ENCODE peak calls at places on chromosomes 3 and 15, in seven cellular contexts. Z is endothelial cell; I is AG04450; B is naive thymus-derived CD8-positive, alpha-beta T cell; L is A549; O is mesenchymal stem cell; X is transverse colon. F is an unnamed sample.

GRCh38 chr3:126957776-126958637 is 24.9 kb upstream of the PLXNA1 start:
- DNase-seq in Z (no peak), I (no peak), B (no peak), L (no peak), O (no peak), X (no peak), F (no peak)

GRCh38 chr15:65942436-65942835 is 73.1 kb downstream of the RAB11A start:
- DNase-seq in Z (no peak), I (no peak), B (no peak), L (no peak), O (no peak), X (no peak), F (no peak)

GRCh38 chr3:52043750-52044149 is 12.6 kb downstream of the DUSP7 start:
- DNase-seq in Z (no peak), I (no peak), B (no peak), L (no peak), O (no peak), X (no peak), F (no peak)

GRCh38 chr3:195441051-195441450 is 1.8 kb downstream of the ACAP2 start:
- DNase-seq in Z (no peak), I (no peak), B (no peak), L (no peak), O (no peak), X (no peak), F (no peak)

GRCh38 chr3:141077631-141078030 is 26.5 kb downstream of the SPSB4 start:
- DNase-seq in Z (no peak), I (no peak), B (no peak), L (no peak), O (no peak), X (no peak), F (no peak)

GRCh38 chr3:50651875-50652529 is 22.7 kb upstream of the DOCK3 start:
- DNase-seq in Z (no peak), I (no peak), B (no peak), L (no peak), O (no peak), X (no peak), F (no peak)

GRCh38 chr3:36596411-36596810 is 167.9 kb downstream of the DCLK3 start:
- DNase-seq in Z (no peak), I (no peak), B (no peak), L (no peak), O (no peak), X (no peak), F (peak)

GRCh38 chr3:8450618-8451017 is 51.0 kb upstream of the LMCD1 start:
- DNase-seq in Z (no peak), I (no peak), B (no peak), L (no peak), O (no peak), X (no peak), F (no peak)

GRCh38 chr3:51306093-51306492 is 79.0 kb upstream of the MANF start:
- DNase-seq in Z (no peak), I (no peak), B (no peak), L (no peak), O (no peak), X (no peak), F (no peak)

GRCh38 chr3:122948398-122948797 is 79.2 kb downstream of the SEMA5B start:
- DNase-seq in Z (no peak), I (no peak), B (no peak), L (no peak), O (no peak), X (no peak), F (no peak)

GRCh38 chr3:183884097-183884436 is 613 bp downstream of the PARL start:
- DNase-seq in Z (no peak), I (no peak), B (no peak), L (no peak), O (no peak), X (no peak), F (no peak)

GRCh38 chr3:123536153-123536895 is 48.5 kb downstream of the HACD2 start:
- DNase-seq in Z (no peak), I (no peak), B (no peak), L (no peak), O (no peak), X (no peak), F (no peak)

GRCh38 chr3:36488077-36488789 is 107.9 kb downstream of the STAC start:
- DNase-seq in Z (no peak), I (no peak), B (no peak), L (no peak), O (no peak), X (no peak), F (peak)

GRCh38 chr15:95875141-95875643 is 455.3 kb upstream of the NR2F2 start:
- DNase-seq in Z (no peak), I (no peak), B (peak), L (no peak), O (no peak), X (no peak), F (peak)

GRCh38 chr3:66075281-66075680 is 36.6 kb upstream of the MAGI1 start:
- DNase-seq in Z (no peak), I (peak), B (no peak), L (no peak), O (no peak), X (no peak), F (no peak)

GRCh38 chr3:133038089-133038730 is at the start of gene TMEM108:
- DNase-seq in Z (peak), I (peak), B (no peak), L (peak), O (peak), X (peak), F (no peak)

GRCh38 chr15:78303729-78304486 is 4.5 kb upstream of the SKIC8 start:
- DNase-seq in Z (no peak), I (no peak), B (no peak), L (no peak), O (no peak), X (no peak), F (no peak)

GRCh38 chr3:185120126-185120525 is 32.7 kb downstream of the C3orf70 start:
- DNase-seq in Z (no peak), I (no peak), B (no peak), L (no peak), O (no peak), X (no peak), F (no peak)

GRCh38 chr3:181782306-181782924 is 70.7 kb downstream of the SOX2 start:
- DNase-seq in Z (no peak), I (no peak), B (no peak), L (peak), O (peak), X (no peak), F (no peak)

GRCh38 chr15:80823995-80824394 is 44.8 kb downstream of the CEMIP start:
- DNase-seq in Z (no peak), I (no peak), B (no peak), L (no peak), O (no peak), X (no peak), F (no peak)

GRCh38 chr3:69504232-69504631 is 118.3 kb upstream of the FRMD4B start:
- DNase-seq in Z (no peak), I (no peak), B (no peak), L (no peak), O (no peak), X (no peak), F (no peak)

GRCh38 chr3:18988619-18989229 is 159.6 kb upstream of the KCNH8 start:
- DNase-seq in Z (peak), I (no peak), B (no peak), L (peak), O (peak), X (no peak), F (no peak)

GRCh38 chr15:70091649-70092461 is 5.9 kb downstream of the TLE3 start:
- DNase-seq in Z (no peak), I (no peak), B (no peak), L (no peak), O (peak), X (peak), F (peak)

GRCh38 chr3:178140491-178140890 is 395.7 kb upstream of the KCNMB2 start:
- DNase-seq in Z (no peak), I (peak), B (no peak), L (no peak), O (peak), X (no peak), F (no peak)

GRCh38 chr15:41660235-41661077 is at the start of gene MGA:
- DNase-seq in Z (peak), I (peak), B (peak), L (peak), O (peak), X (peak), F (peak)

GRCh38 chr15:39181348-39181747 is 399.5 kb upstream of the THBS1 start:
- DNase-seq in Z (no peak), I (no peak), B (no peak), L (no peak), O (no peak), X (no peak), F (no peak)

GRCh38 chr3:63207066-63207590 is 71.0 kb upstream of the SYNPR start:
- DNase-seq in Z (no peak), I (no peak), B (no peak), L (no peak), O (no peak), X (no peak), F (no peak)

GRCh38 chr3:175029828-175030227 is 170.7 kb downstream of the NAALADL2 start:
- DNase-seq in Z (no peak), I (no peak), B (no peak), L (no peak), O (no peak), X (no peak), F (no peak)

GRCh38 chr15:78105541-78106241 is 13.3 kb downstream of the SH2D7 start:
- DNase-seq in Z (no peak), I (no peak), B (no peak), L (no peak), O (no peak), X (peak), F (no peak)

GRCh38 chr3:139930201-139930600 is 4.8 kb upstream of the CLSTN2 start:
- DNase-seq in Z (no peak), I (no peak), B (no peak), L (no peak), O (no peak), X (no peak), F (no peak)

GRCh38 chr15:85312486-85312885 is 67.9 kb upstream of the AKAP13 start:
- DNase-seq in Z (no peak), I (no peak), B (no peak), L (no peak), O (peak), X (no peak), F (no peak)

GRCh38 chr15:47404877-47405276 is 312.4 kb upstream of the SEMA6D start:
- DNase-seq in Z (no peak), I (no peak), B (no peak), L (no peak), O (no peak), X (no peak), F (no peak)

F was measured in epithelial cell of prostate.